ENCODE peak calls at places on chromosomes 3 and 15, in eight cellular contexts. One of them, this sample, is unnamed.

GRCh38 chr3:6680119-6680806 is 180.7 kb upstream of the GRM7 start:
- DNase-seq in progenitor cell of endocrine pancreas: no peak
- DNase-seq in fibroblast of lung: no peak
- DNase-seq in endodermal cell: no peak
- DNase-seq in HCT116: no peak
- DNase-seq in cardiac muscle cell: no peak
- DNase-seq in ascending aorta: no peak
- DNase-seq in PC-9: no peak
- DNase-seq in this sample: no peak

GRCh38 chr3:26438981-26439884 is 183.3 kb upstream of the LRRC3B start:
- DNase-seq in progenitor cell of endocrine pancreas: no peak
- DNase-seq in cardiac muscle cell: no peak
- DNase-seq in fibroblast of lung: no peak
- DNase-seq in ascending aorta: no peak
- DNase-seq in PC-9: no peak
- DNase-seq in endodermal cell: no peak
- DNase-seq in HCT116: no peak
- DNase-seq in this sample: no peak

GRCh38 chr3:10011644-10012043 is 14.6 kb upstream of the FANCD2 start:
- DNase-seq in ascending aorta: no peak
- DNase-seq in PC-9: no peak
- DNase-seq in endodermal cell: no peak
- DNase-seq in cardiac muscle cell: peak; percentile 51
- DNase-seq in fibroblast of lung: no peak
- DNase-seq in HCT116: no peak
- DNase-seq in progenitor cell of endocrine pancreas: no peak
- DNase-seq in this sample: no peak

GRCh38 chr3:183584246-183584913 is 28.9 kb upstream of the KLHL6 start:
- DNase-seq in fibroblast of lung: peak; percentile 77
- DNase-seq in HCT116: no peak
- DNase-seq in PC-9: no peak
- DNase-seq in progenitor cell of endocrine pancreas: no peak
- DNase-seq in cardiac muscle cell: peak; percentile 86
- DNase-seq in endodermal cell: peak; percentile 66
- DNase-seq in ascending aorta: no peak
- DNase-seq in this sample: no peak

GRCh38 chr3:40009991-40010390 is 200.6 kb downstream of the MYRIP start:
- DNase-seq in endodermal cell: no peak
- DNase-seq in PC-9: no peak
- DNase-seq in progenitor cell of endocrine pancreas: no peak
- DNase-seq in fibroblast of lung: no peak
- DNase-seq in ascending aorta: no peak
- DNase-seq in HCT116: no peak
- DNase-seq in cardiac muscle cell: peak; percentile 2
- DNase-seq in this sample: no peak

GRCh38 chr3:117553461-117553860 is 843.9 kb downstream of the TUSC7 start:
- DNase-seq in progenitor cell of endocrine pancreas: no peak
- DNase-seq in ascending aorta: no peak
- DNase-seq in cardiac muscle cell: peak; percentile 9
- DNase-seq in endodermal cell: no peak
- DNase-seq in PC-9: no peak
- DNase-seq in HCT116: no peak
- DNase-seq in fibroblast of lung: peak; percentile 67
- DNase-seq in this sample: no peak

GRCh38 chr3:13705051-13705450 is 156.1 kb downstream of the FBLN2 start:
- DNase-seq in PC-9: no peak
- DNase-seq in fibroblast of lung: no peak
- DNase-seq in HCT116: no peak
- DNase-seq in endodermal cell: no peak
- DNase-seq in progenitor cell of endocrine pancreas: no peak
- DNase-seq in ascending aorta: peak; percentile 47
- DNase-seq in cardiac muscle cell: no peak
- DNase-seq in this sample: no peak

GRCh38 chr3:36707623-36708409 is 56.5 kb downstream of the DCLK3 start:
- DNase-seq in endodermal cell: peak; percentile 61
- DNase-seq in cardiac muscle cell: peak; percentile 7
- DNase-seq in HCT116: peak; percentile 39
- DNase-seq in ascending aorta: no peak
- DNase-seq in progenitor cell of endocrine pancreas: no peak
- DNase-seq in fibroblast of lung: peak; percentile 47
- DNase-seq in PC-9: peak; percentile 65
- DNase-seq in this sample: peak; percentile 28

GRCh38 chr3:53202331-53203015 is 41.5 kb downstream of the PRKCD start:
- DNase-seq in HCT116: no peak
- DNase-seq in fibroblast of lung: no peak
- DNase-seq in endodermal cell: no peak
- DNase-seq in PC-9: no peak
- DNase-seq in ascending aorta: no peak
- DNase-seq in progenitor cell of endocrine pancreas: no peak
- DNase-seq in cardiac muscle cell: no peak
- DNase-seq in this sample: no peak

GRCh38 chr3:192188218-192188835 is 539.0 kb downstream of the FGF12 start:
- DNase-seq in cardiac muscle cell: peak; percentile 67
- DNase-seq in HCT116: peak; percentile 47
- DNase-seq in PC-9: peak; percentile 39
- DNase-seq in progenitor cell of endocrine pancreas: peak; percentile 27
- DNase-seq in endodermal cell: peak; percentile 88
- DNase-seq in ascending aorta: no peak
- DNase-seq in fibroblast of lung: peak; percentile 49
- DNase-seq in this sample: peak; percentile 84

GRCh38 chr3:81419196-81419595 is 342.2 kb downstream of the GBE1 start:
- DNase-seq in endodermal cell: no peak
- DNase-seq in fibroblast of lung: peak; percentile 46
- DNase-seq in HCT116: no peak
- DNase-seq in PC-9: no peak
- DNase-seq in progenitor cell of endocrine pancreas: no peak
- DNase-seq in ascending aorta: no peak
- DNase-seq in cardiac muscle cell: peak; percentile 49
- DNase-seq in this sample: no peak

GRCh38 chr15:99250001-99250400 is 620 bp upstream of the TTC23 start:
- DNase-seq in endodermal cell: no peak
- DNase-seq in HCT116: no peak
- DNase-seq in progenitor cell of endocrine pancreas: no peak
- DNase-seq in fibroblast of lung: no peak
- DNase-seq in PC-9: no peak
- DNase-seq in ascending aorta: no peak
- DNase-seq in cardiac muscle cell: no peak
- DNase-seq in this sample: no peak

GRCh38 chr3:51610708-51611107 is 60.3 kb upstream of the TEX264 start:
- DNase-seq in fibroblast of lung: no peak
- DNase-seq in progenitor cell of endocrine pancreas: no peak
- DNase-seq in cardiac muscle cell: no peak
- DNase-seq in HCT116: no peak
- DNase-seq in PC-9: no peak
- DNase-seq in ascending aorta: no peak
- DNase-seq in endodermal cell: no peak
- DNase-seq in this sample: no peak

GRCh38 chr3:122689587-122689986 is 8.9 kb downstream of the PARP14 start:
- DNase-seq in HCT116: no peak
- DNase-seq in ascending aorta: no peak
- DNase-seq in PC-9: no peak
- DNase-seq in progenitor cell of endocrine pancreas: no peak
- DNase-seq in endodermal cell: no peak
- DNase-seq in cardiac muscle cell: peak; percentile 67
- DNase-seq in fibroblast of lung: no peak
- DNase-seq in this sample: no peak

GRCh38 chr15:51156957-51157356 is 62.3 kb upstream of the TNFAIP8L3 start:
- DNase-seq in fibroblast of lung: no peak
- DNase-seq in ascending aorta: no peak
- DNase-seq in cardiac muscle cell: no peak
- DNase-seq in PC-9: no peak
- DNase-seq in endodermal cell: no peak
- DNase-seq in progenitor cell of endocrine pancreas: no peak
- DNase-seq in HCT116: no peak
- DNase-seq in this sample: no peak

GRCh38 chr15:57259511-57260143 is 116.7 kb upstream of the CGNL1 start:
- DNase-seq in cardiac muscle cell: no peak
- DNase-seq in endodermal cell: peak; percentile 79
- DNase-seq in HCT116: no peak
- DNase-seq in progenitor cell of endocrine pancreas: peak; percentile 30
- DNase-seq in ascending aorta: no peak
- DNase-seq in fibroblast of lung: no peak
- DNase-seq in PC-9: no peak
- DNase-seq in this sample: no peak

GRCh38 chr15:55267401-55268053 is 22.1 kb downstream of the RAB27A start:
- DNase-seq in HCT116: no peak
- DNase-seq in progenitor cell of endocrine pancreas: no peak
- DNase-seq in ascending aorta: peak; percentile 75
- DNase-seq in endodermal cell: no peak
- DNase-seq in cardiac muscle cell: peak; percentile 56
- DNase-seq in fibroblast of lung: peak; percentile 75
- DNase-seq in PC-9: no peak
- DNase-seq in this sample: no peak

GRCh38 chr15:64009798-64010241 is 36.5 kb downstream of the DAPK2 start:
- DNase-seq in PC-9: peak; percentile 33
- DNase-seq in fibroblast of lung: no peak
- DNase-seq in ascending aorta: no peak
- DNase-seq in cardiac muscle cell: no peak
- DNase-seq in HCT116: no peak
- DNase-seq in endodermal cell: no peak
- DNase-seq in progenitor cell of endocrine pancreas: no peak
- DNase-seq in this sample: no peak

GRCh38 chr3:143763568-143764162 is 84.6 kb downstream of the SLC9A9 start:
- DNase-seq in PC-9: no peak
- DNase-seq in cardiac muscle cell: peak; percentile 50
- DNase-seq in progenitor cell of endocrine pancreas: no peak
- DNase-seq in ascending aorta: no peak
- DNase-seq in endodermal cell: no peak
- DNase-seq in fibroblast of lung: peak; percentile 64
- DNase-seq in HCT116: no peak
- DNase-seq in this sample: no peak
- TF ChIP-seq CTCF in PC-9: peak; percentile 52
- TF ChIP-seq CTCF in cardiac muscle cell: peak; percentile 52
- TF ChIP-seq CTCF in progenitor cell of endocrine pancreas: peak; percentile 57
- TF ChIP-seq CTCF in ascending aorta: no peak
- TF ChIP-seq CTCF in endodermal cell: peak; percentile 78
- TF ChIP-seq CTCF in fibroblast of lung: peak; percentile 51
- TF ChIP-seq CTCF in HCT116: peak; percentile 34
- TF ChIP-seq CTCF in this sample: no peak

GRCh38 chr3:141336672-141337522 is 31.4 kb upstream of the ZBTB38 start:
- DNase-seq in PC-9: peak; percentile 16
- DNase-seq in progenitor cell of endocrine pancreas: no peak
- DNase-seq in fibroblast of lung: peak; percentile 68
- DNase-seq in HCT116: no peak
- DNase-seq in ascending aorta: no peak
- DNase-seq in cardiac muscle cell: peak; percentile 73
- DNase-seq in endodermal cell: no peak
- DNase-seq in this sample: no peak
- TF ChIP-seq CTCF in PC-9: no peak
- TF ChIP-seq CTCF in progenitor cell of endocrine pancreas: no peak
- TF ChIP-seq CTCF in fibroblast of lung: no peak
- TF ChIP-seq CTCF in HCT116: no peak
- TF ChIP-seq CTCF in ascending aorta: no peak
- TF ChIP-seq CTCF in cardiac muscle cell: no peak
- TF ChIP-seq CTCF in endodermal cell: no peak
- TF ChIP-seq CTCF in this sample: no peak

GRCh38 chr3:151305778-151306157 is 10.9 kb downstream of the GPR87 start:
- DNase-seq in endodermal cell: no peak
- DNase-seq in cardiac muscle cell: no peak
- DNase-seq in progenitor cell of endocrine pancreas: no peak
- DNase-seq in HCT116: no peak
- DNase-seq in ascending aorta: no peak
- DNase-seq in fibroblast of lung: no peak
- DNase-seq in PC-9: peak; percentile 37
- DNase-seq in this sample: no peak

GRCh38 chr3:151306168-151306810 is 10.3 kb downstream of the GPR87 start:
- DNase-seq in ascending aorta: no peak
- DNase-seq in HCT116: no peak
- DNase-seq in fibroblast of lung: no peak
- DNase-seq in endodermal cell: peak; percentile 60
- DNase-seq in cardiac muscle cell: no peak
- DNase-seq in progenitor cell of endocrine pancreas: no peak
- DNase-seq in PC-9: no peak
- DNase-seq in this sample: no peak

GRCh38 chr3:151307583-151307982 is 9.0 kb downstream of the GPR87 start:
- DNase-seq in ascending aorta: no peak
- DNase-seq in HCT116: no peak
- DNase-seq in PC-9: no peak
- DNase-seq in cardiac muscle cell: no peak
- DNase-seq in fibroblast of lung: no peak
- DNase-seq in progenitor cell of endocrine pancreas: no peak
- DNase-seq in endodermal cell: no peak
- DNase-seq in this sample: no peak

GRCh38 chr3:151307131-151307530 is 9.5 kb downstream of the GPR87 start:
- DNase-seq in HCT116: no peak
- DNase-seq in cardiac muscle cell: no peak
- DNase-seq in fibroblast of lung: no peak
- DNase-seq in PC-9: no peak
- DNase-seq in endodermal cell: no peak
- DNase-seq in progenitor cell of endocrine pancreas: no peak
- DNase-seq in ascending aorta: no peak
- DNase-seq in this sample: no peak

DNA sequence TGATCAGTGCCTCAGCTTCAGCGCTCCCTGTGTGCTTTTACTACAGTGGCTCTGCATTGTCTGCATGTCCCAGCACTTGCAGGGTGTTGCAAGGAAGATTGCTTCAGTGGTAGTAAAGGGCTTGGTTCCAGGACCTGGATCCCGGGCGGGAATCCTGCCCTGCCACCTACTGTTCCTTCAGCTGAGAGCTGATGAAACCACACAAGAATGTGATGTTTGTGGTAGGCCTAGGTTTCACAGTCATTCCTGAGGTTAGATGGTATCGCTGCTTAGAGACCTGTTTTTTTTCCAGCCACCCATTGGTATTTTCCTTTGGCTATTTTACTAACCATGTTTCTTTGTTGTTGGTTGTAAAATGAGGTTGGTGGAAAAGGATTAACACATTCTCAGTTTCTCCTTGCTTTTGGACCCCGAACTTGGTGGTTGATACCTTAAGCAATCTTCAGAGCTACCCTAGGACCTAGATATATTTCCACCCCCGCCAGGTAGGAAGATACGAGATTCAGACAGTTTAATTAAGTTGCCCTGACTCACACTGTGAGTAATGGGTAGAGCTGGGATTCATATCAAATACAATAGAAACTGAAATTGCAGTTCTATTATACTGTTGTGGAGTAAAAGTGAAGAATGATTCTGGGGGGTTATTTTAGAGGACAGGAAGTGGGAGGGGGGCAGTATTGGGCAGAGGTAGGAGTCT is 11.4 kb downstream of the GPR87 start:
- DNase-seq in endodermal cell: peak; percentile 95
- DNase-seq in ascending aorta: peak; percentile 67
- DNase-seq in fibroblast of lung: peak; percentile 97
- DNase-seq in progenitor cell of endocrine pancreas: peak; percentile 13
- DNase-seq in cardiac muscle cell: peak; percentile 98
- DNase-seq in HCT116: peak; percentile 96
- DNase-seq in PC-9: peak; percentile 95
- DNase-seq in this sample: peak; percentile 91
- TF ChIP-seq CTCF in endodermal cell: peak; percentile 48
- TF ChIP-seq CTCF in ascending aorta: no peak
- TF ChIP-seq CTCF in fibroblast of lung: peak; percentile 24
- TF ChIP-seq CTCF in progenitor cell of endocrine pancreas: no peak
- TF ChIP-seq CTCF in cardiac muscle cell: peak; percentile 32
- TF ChIP-seq CTCF in HCT116: no peak
- TF ChIP-seq CTCF in PC-9: no peak
- TF ChIP-seq CTCF in this sample: no peak

DNA sequence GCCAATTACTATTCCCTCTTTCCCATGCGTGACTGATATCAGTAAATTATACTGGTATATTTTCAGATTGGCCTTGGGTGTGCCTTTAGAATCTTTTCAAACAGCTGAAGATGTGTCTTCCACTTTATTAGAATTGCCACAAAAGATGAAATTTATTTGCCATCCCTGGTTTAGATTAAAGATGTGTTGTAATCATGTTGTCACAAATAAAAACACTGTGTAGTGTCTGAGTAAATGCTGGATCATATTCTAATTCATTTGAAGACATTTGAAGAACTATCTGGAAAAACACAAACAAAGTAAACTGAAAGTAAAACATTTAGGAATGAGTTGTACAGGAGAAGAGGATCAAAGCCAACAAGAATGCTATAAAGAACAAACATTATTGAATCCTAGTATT is 339.7 kb upstream of the COL8A1 start:
- DNase-seq in progenitor cell of endocrine pancreas: no peak
- DNase-seq in cardiac muscle cell: no peak
- DNase-seq in endodermal cell: no peak
- DNase-seq in fibroblast of lung: no peak
- DNase-seq in HCT116: no peak
- DNase-seq in ascending aorta: no peak
- DNase-seq in PC-9: no peak
- DNase-seq in this sample: no peak
- TF ChIP-seq CTCF in progenitor cell of endocrine pancreas: no peak
- TF ChIP-seq CTCF in cardiac muscle cell: no peak
- TF ChIP-seq CTCF in endodermal cell: no peak
- TF ChIP-seq CTCF in fibroblast of lung: no peak
- TF ChIP-seq CTCF in HCT116: no peak
- TF ChIP-seq CTCF in ascending aorta: no peak
- TF ChIP-seq CTCF in PC-9: no peak
- TF ChIP-seq CTCF in this sample: no peak

This sample was measured in Calu3.